ENCODE peak calls at places on chromosomes 11 and 22, in eight cellular contexts. W is K562, P is adipocyte, G is tibial nerve, H is uterus, X is right lobe of liver, L is HAP-1, B is colonic mucosa. O is an unnamed sample.
A peak's percentile ranks its signal among the peaks of the same experiment; 100 is the strongest.

GRCh38 chr11:69218946-69219720 is 63.4 kb downstream of the SMIM38 start:
- DNase-seq in W (no peak), P (no peak), G (no peak), H (no peak), X (no peak), L (no peak), B (no peak), O (no peak)

GRCh38 chr11:1768141-1768469 is 4.4 kb upstream of the CTSD start:
- DNase-seq in W (no peak), P (no peak), G (no peak), H (no peak), X (no peak), L (no peak), B (no peak), O (no peak)

GRCh38 chr22:43862882-43863202 is 529 bp upstream of the SULT4A1 start:
- DNase-seq in W (no peak), P (no peak), G (no peak), H (no peak), X (peak; percentile 47), L (no peak), B (no peak), O (no peak)

GRCh38 chr11:117524784-117525183 is 197.1 kb downstream of the CEP164 start:
- DNase-seq in W (no peak), P (no peak), G (no peak), H (no peak), X (no peak), L (no peak), B (no peak), O (no peak)

GRCh38 chr22:50733521-50734342 is 4.3 kb upstream of the ACR start:
- DNase-seq in W (no peak), P (peak; percentile 46), G (no peak), H (no peak), X (peak; percentile 51), L (no peak), B (no peak), O (peak; percentile 51)

GRCh38 chr11:57324154-57324885 is 432 bp downstream of the TNKS1BP1 start:
- DNase-seq in W (peak; percentile 55), P (peak; percentile 85), G (no peak), H (peak; percentile 56), X (no peak), L (peak; percentile 32), B (peak; percentile 51), O (peak; percentile 58)

GRCh38 chr11:111582163-111582562 is 20.1 kb upstream of the SIK2 start:
- DNase-seq in W (no peak), P (peak; percentile 30), G (no peak), H (no peak), X (no peak), L (no peak), B (no peak), O (no peak)

GRCh38 chr11:77441409-77441808 is 32.5 kb downstream of the PAK1 start:
- DNase-seq in W (no peak), P (no peak), G (no peak), H (no peak), X (no peak), L (no peak), B (no peak), O (no peak)

GRCh38 chr11:87036756-87037449 is 831 bp upstream of the TMEM135 start:
- DNase-seq in W (peak; percentile 83), P (no peak), G (peak; percentile 6), H (no peak), X (no peak), L (no peak), B (peak; percentile 51), O (peak; percentile 7)

GRCh38 chr22:28440517-28441366 is 238.9 kb downstream of the TTC28 start:
- DNase-seq in W (no peak), P (peak; percentile 47), G (no peak), H (no peak), X (no peak), L (no peak), B (no peak), O (no peak)

GRCh38 chr11:35330924-35331323 is 88.4 kb downstream of the SLC1A2 start:
- DNase-seq in W (no peak), P (no peak), G (no peak), H (no peak), X (no peak), L (no peak), B (no peak), O (no peak)

GRCh38 chr11:9688716-9689511 is 25.0 kb downstream of the SWAP70 start:
- DNase-seq in W (peak; percentile 13), P (peak; percentile 71), G (no peak), H (no peak), X (no peak), L (peak; percentile 68), B (no peak), O (peak; percentile 51)

DNA sequence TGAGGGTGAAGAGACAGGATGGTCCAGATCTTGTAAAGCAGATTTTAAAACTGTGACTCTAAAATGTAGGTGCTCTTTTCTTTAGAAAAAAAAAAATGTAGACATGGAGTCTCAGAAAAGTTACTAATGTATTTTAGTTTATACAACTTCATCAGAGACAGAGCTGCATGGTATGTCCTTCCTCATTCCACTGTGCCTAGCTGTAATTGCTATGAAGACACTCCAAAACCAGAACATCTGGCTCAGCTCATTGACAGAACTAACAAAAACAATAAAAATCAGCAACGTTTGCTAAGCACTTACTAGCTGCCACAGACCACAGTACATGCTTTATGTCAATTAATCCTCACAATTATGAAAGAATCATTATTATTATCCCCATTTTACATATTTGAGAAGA is 160.7 kb downstream of the BARX2 start:
- DNase-seq in W (no peak), P (no peak), G (no peak), H (no peak), X (no peak), L (no peak), B (no peak), O (no peak)
- H3K9me3 ChIP-seq in W (no peaks in the 10 kb centered on the region), P (peaks cover 26% of the 10 kb centered on the region), G (peaks cover 34% of the 10 kb centered on the region), H (no peaks in the 10 kb centered on the region), X (no peaks in the 10 kb centered on the region), L (no peaks in the 10 kb centered on the region), B (no peaks in the 10 kb centered on the region), O (no peaks in the 10 kb centered on the region)

GRCh38 chr22:36929621-36930020 is 16.2 kb downstream of the CSF2RB start:
- DNase-seq in W (no peak), P (no peak), G (no peak), H (no peak), X (no peak), L (no peak), B (no peak), O (no peak)

GRCh38 chr22:36928826-36929535 is 15.6 kb downstream of the CSF2RB start:
- DNase-seq in W (no peak), P (no peak), G (no peak), H (no peak), X (no peak), L (no peak), B (no peak), O (no peak)

GRCh38 chr22:36933629-36934028 is 20.2 kb downstream of the CSF2RB start:
- DNase-seq in W (no peak), P (no peak), G (no peak), H (no peak), X (no peak), L (no peak), B (no peak), O (no peak)

GRCh38 chr22:36930041-36930935 is 16.9 kb downstream of the CSF2RB start:
- DNase-seq in W (no peak), P (no peak), G (no peak), H (no peak), X (no peak), L (no peak), B (no peak), O (no peak)

DNA sequence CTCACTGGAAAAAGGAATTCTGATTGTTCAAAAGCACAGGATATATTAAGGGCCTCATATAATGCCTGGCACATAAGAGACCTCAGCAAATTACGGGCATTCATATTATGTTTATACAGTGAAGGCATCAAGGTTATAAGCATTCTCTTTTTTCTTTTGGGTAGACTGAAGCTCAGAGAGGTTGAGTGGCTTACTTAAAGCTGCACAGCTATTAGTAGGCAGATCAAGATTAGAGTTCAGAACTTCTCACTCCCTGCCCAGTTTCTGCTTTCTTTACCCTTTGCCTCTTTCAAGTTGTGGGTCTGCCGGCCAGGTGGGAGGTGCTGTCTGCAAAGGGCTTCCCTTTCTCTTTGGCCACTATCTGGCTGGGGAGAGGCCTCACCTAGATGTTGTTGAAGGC is 18.0 kb downstream of the CSF2RB start:
- DNase-seq in W (no peak), P (no peak), G (no peak), H (no peak), X (no peak), L (no peak), B (no peak), O (no peak)
- H3K4me3 ChIP-seq in W (no peak overlapping the region), P (no peak overlapping the region), G (no peak overlapping the region), H (no peak overlapping the region), X (no peak overlapping the region), L (no peak overlapping the region), B (no peak overlapping the region), O (no peak overlapping the region)

GRCh38 chr11:119904636-119905035 is 175.6 kb upstream of the NECTIN1 start:
- DNase-seq in W (no peak), P (no peak), G (no peak), H (no peak), X (no peak), L (no peak), B (peak; percentile 75), O (no peak)
- H3K4me1 ChIP-seq in W (no peaks in the 10 kb centered on the region), P (peaks cover 3% of the 10 kb centered on the region), G (no peaks in the 10 kb centered on the region), H (no peaks in the 10 kb centered on the region), X (peaks cover 2% of the 10 kb centered on the region), L (no peaks in the 10 kb centered on the region), B (peaks cover 11% of the 10 kb centered on the region), O (peaks cover 36% of the 10 kb centered on the region)

GRCh38 chr11:36974771-36975170 is 376.7 kb upstream of the RAG2 start:
- DNase-seq in W (no peak), P (no peak), G (no peak), H (no peak), X (no peak), L (no peak), B (no peak), O (no peak)

GRCh38 chr11:36976740-36977139 is 378.7 kb upstream of the RAG2 start:
- DNase-seq in W (no peak), P (no peak), G (no peak), H (no peak), X (no peak), L (no peak), B (no peak), O (no peak)
- H3K9me3 ChIP-seq in W (no peaks in the 10 kb centered on the region), P (peaks cover 8% of the 10 kb centered on the region), G (peaks cover 7% of the 10 kb centered on the region), H (no peaks in the 10 kb centered on the region), X (no peaks in the 10 kb centered on the region), L (peaks cover under 1% of the 10 kb centered on the region), B (no peaks in the 10 kb centered on the region), O (no peaks in the 10 kb centered on the region)